ENCODE peak calls at places on chromosome 10, in five cellular contexts. W is T-helper 9 cell; X is activated CD4-positive, CD25-positive, alpha-beta regulatory T cell treated with anti-CD3 and anti-CD28 coated beads, Interleukin-2, amount 50 U/mL, for 72 hours; P is A549; K is T-helper 1 cell. D is an unnamed sample.

GRCh38 chr10:48470115-48470892 is 134.6 kb downstream of the ARHGAP22 start:
- DNase-seq in W (no peak), X (peak; percentile 18), P (no peak), K (no peak), D (peak; percentile 92)

GRCh38 chr10:66931949-66932343 is 6.1 kb downstream of the LRRTM3 start:
- DNase-seq in W (no peak), X (no peak), P (no peak), K (no peak), D (no peak)

GRCh38 chr10:78335691-78336401 is 302.2 kb downstream of the RPS24 start:
- DNase-seq in W (no peak), X (no peak), P (no peak), K (no peak), D (no peak)

GRCh38 chr10:89301721-89302445 is at the start of gene IFIT2:
- DNase-seq in W (no peak), X (no peak), P (peak; percentile 47), K (peak; percentile 43), D (peak; percentile 70)

GRCh38 chr10:23172429-23172828 is 19.7 kb upstream of the PTF1A start:
- DNase-seq in W (no peak), X (no peak), P (no peak), K (no peak), D (no peak)

GRCh38 chr10:102812213-102812876 is 24.9 kb downstream of the CYP17A1 start:
- DNase-seq in W (no peak), X (no peak), P (no peak), K (peak; percentile 12), D (no peak)

GRCh38 chr10:12606461-12606860 is 257.1 kb downstream of the CAMK1D start:
- DNase-seq in W (no peak), X (no peak), P (no peak), K (no peak), D (no peak)

GRCh38 chr10:17851611-17852010 is 42.5 kb downstream of the MRC1 start:
- DNase-seq in W (no peak), X (no peak), P (no peak), K (no peak), D (peak; percentile 60)

GRCh38 chr10:5975641-5976473 is 1.5 kb downstream of the IL15RA start:
- DNase-seq in W (peak; percentile 15), X (peak; percentile 47), P (no peak), K (peak; percentile 86), D (peak; percentile 36)

GRCh38 chr10:22647244-22647643 is 67.1 kb downstream of the PIP4K2A start:
- DNase-seq in W (no peak), X (no peak), P (no peak), K (no peak), D (no peak)

GRCh38 chr10:43322769-43323168 is 48.7 kb upstream of the FXYD4 start:
- DNase-seq in W (peak; percentile 82), X (peak; percentile 85), P (peak; percentile 69), K (peak; percentile 87), D (peak; percentile 29)

GRCh38 chr10:49527061-49527460 is 11.9 kb downstream of the ERCC6 start:
- DNase-seq in W (no peak), X (no peak), P (no peak), K (no peak), D (no peak)

GRCh38 chr10:18666810-18667209 is 7.6 kb downstream of the ARL5B start:
- DNase-seq in W (no peak), X (no peak), P (no peak), K (no peak), D (no peak)

GRCh38 chr10:5467634-5468255 is 31.6 kb downstream of the CALML5 start:
- DNase-seq in W (no peak), X (no peak), P (no peak), K (no peak), D (no peak)

GRCh38 chr10:124070666-124071065 is 22.7 kb downstream of the CHST15 start:
- DNase-seq in W (no peak), X (no peak), P (no peak), K (no peak), D (no peak)

GRCh38 chr10:79061441-79062315 is 7.1 kb upstream of the ZMIZ1 start:
- DNase-seq in W (no peak), X (no peak), P (no peak), K (no peak), D (no peak)

GRCh38 chr10:132257271-132257670 is 50.5 kb downstream of the STK32C start:
- DNase-seq in W (no peak), X (no peak), P (peak; percentile 53), K (no peak), D (no peak)

GRCh38 chr10:105950410-105950809 is 1214.1 kb downstream of the SORCS1 start:
- DNase-seq in W (no peak), X (no peak), P (peak; percentile 10), K (peak; percentile 5), D (peak; percentile 27)

GRCh38 chr10:17454181-17454800 is at the start of gene ST8SIA6:
- DNase-seq in W (peak; percentile 22), X (peak; percentile 56), P (peak; percentile 58), K (peak; percentile 72), D (peak; percentile 30)

GRCh38 chr10:23095966-23096813 is 811 bp downstream of the MSRB2 start:
- DNase-seq in W (peak; percentile 6), X (peak; percentile 38), P (peak; percentile 34), K (peak; percentile 44), D (peak; percentile 51)

GRCh38 chr10:94403823-94404228 is 1.5 kb downstream of the TBC1D12 start:
- DNase-seq in W (no peak), X (no peak), P (no peak), K (no peak), D (no peak)

GRCh38 chr10:126066491-126066890 is 170.1 kb downstream of the FANK1 start:
- DNase-seq in W (no peak), X (no peak), P (no peak), K (no peak), D (no peak)

GRCh38 chr10:132337019-132337418 is 5.0 kb downstream of the LRRC27 start:
- DNase-seq in W (no peak), X (no peak), P (no peak), K (peak; percentile 28), D (no peak)

GRCh38 chr10:95909591-95909990 is 1.8 kb downstream of the CC2D2B start:
- DNase-seq in W (no peak), X (no peak), P (no peak), K (no peak), D (no peak)

GRCh38 chr10:106711313-106711906 is 453.1 kb downstream of the SORCS1 start:
- DNase-seq in W (no peak), X (peak; percentile 34), P (peak; percentile 11), K (peak; percentile 12), D (peak; percentile 12)

GRCh38 chr10:130016095-130016494 is 52.0 kb upstream of the EBF3 start:
- DNase-seq in W (no peak), X (no peak), P (no peak), K (no peak), D (no peak)

GRCh38 chr10:75708060-75708459 is 276.6 kb downstream of the LRMDA start:
- DNase-seq in W (no peak), X (no peak), P (no peak), K (no peak), D (no peak)

GRCh38 chr10:119408969-119409371 is 133.5 kb downstream of the RGS10 start:
- DNase-seq in W (no peak), X (no peak), P (no peak), K (no peak), D (peak; percentile 75)

GRCh38 chr10:15363031-15363430 is 8.1 kb downstream of the FAM171A1 start:
- DNase-seq in W (no peak), X (no peak), P (no peak), K (no peak), D (no peak)

GRCh38 chr10:94038024-94038423 is 44.3 kb downstream of the PLCE1 start:
- DNase-seq in W (no peak), X (no peak), P (peak; percentile 67), K (no peak), D (no peak)

GRCh38 chr10:3652886-3653285 is 132.1 kb downstream of the KLF6 start:
- DNase-seq in W (no peak), X (no peak), P (no peak), K (peak; percentile 43), D (no peak)

GRCh38 chr10:120702032-120702431 is 149.1 kb upstream of the WDR11 start:
- DNase-seq in W (no peak), X (no peak), P (no peak), K (no peak), D (no peak)

GRCh38 chr10:131202964-131203363 is 108.6 kb downstream of the TCERG1L start:
- DNase-seq in W (no peak), X (no peak), P (no peak), K (no peak), D (no peak)

GRCh38 chr10:34996843-34997242 is 93.3 kb downstream of the CUL2 start:
- DNase-seq in W (no peak), X (no peak), P (no peak), K (no peak), D (no peak)

GRCh38 chr10:126640391-126640790 is 30.1 kb downstream of the C10orf90 start:
- DNase-seq in W (no peak), X (no peak), P (no peak), K (no peak), D (no peak)

GRCh38 chr10:83522881-83523386 is 616.4 kb upstream of the GHITM start:
- DNase-seq in W (no peak), X (no peak), P (no peak), K (no peak), D (no peak)

GRCh38 chr10:14360951-14361350 is 30.2 kb upstream of the FRMD4A start:
- DNase-seq in W (no peak), X (no peak), P (no peak), K (no peak), D (no peak)